ENCODE peak calls at places on chromosomes 7 and 10, in ten cellular contexts. W is aorta, Y is OCI-LY7, J is A549, Q is mammary epithelial cell, D is tibial artery, T is psoas muscle, S is IMR-90, N is colonic mucosa, C is PC-3. V is an unnamed sample.
A peak's percentile ranks its signal among the peaks of the same experiment; 100 is the strongest.

GRCh38 chr10:103776878-103777591 is 78.3 kb downstream of the SH3PXD2A start:
- DNase-seq in C (no peak), Y (no peak), N (no peak), S (peak; percentile 23), W (peak; percentile 90), D (peak; percentile 58), Q (peak; percentile 36), T (peak; percentile 79), J (no peak), V (no peak)

GRCh38 chr7:157392256-157393037 is 55.6 kb downstream of the DNAJB6 start:
- DNase-seq in N (no peak), Q (no peak), C (no peak), D (peak; percentile 2), W (peak; percentile 57), T (no peak), Y (no peak), S (no peak), J (no peak), V (no peak)

GRCh38 chr7:108824840-108825540 is 255.3 kb downstream of the DNAJB9 start:
- DNase-seq in D (no peak), T (peak; percentile 27), Y (no peak), C (peak; percentile 27), J (no peak), Q (peak; percentile 6), W (peak; percentile 75), S (peak; percentile 16), N (no peak), V (peak; percentile 91)

GRCh38 chr7:152406491-152406890 is 29.3 kb downstream of the KMT2C start:
- DNase-seq in Q (no peak), C (no peak), D (no peak), T (no peak), W (no peak), Y (no peak), J (no peak), S (no peak), N (no peak), V (no peak)

GRCh38 chr7:157786375-157787274 is 449.8 kb downstream of the DNAJB6 start:
- DNase-seq in T (no peak), W (peak; percentile 64), D (no peak), N (no peak), S (no peak), C (no peak), Y (no peak), Q (no peak), J (no peak), V (no peak)

GRCh38 chr7:135685306-135686084 is 23.2 kb downstream of the STMP1 start:
- DNase-seq in Y (no peak), S (no peak), Q (no peak), C (no peak), W (no peak), D (no peak), T (no peak), J (no peak), N (no peak), V (no peak)

GRCh38 chr10:72626444-72626754 is 520 bp upstream of the MICU1 start:
- DNase-seq in T (no peak), J (no peak), Y (no peak), D (no peak), W (no peak), N (no peak), C (no peak), Q (no peak), S (no peak), V (no peak)

GRCh38 chr7:108430664-108431063 is 25.6 kb downstream of the NRCAM start:
- DNase-seq in Y (no peak), D (no peak), T (no peak), Q (no peak), S (no peak), C (no peak), J (no peak), W (no peak), N (no peak), V (no peak)

GRCh38 chr7:37430644-37431043 is 18.0 kb downstream of the ELMO1 start:
- DNase-seq in Y (no peak), Q (no peak), N (no peak), S (no peak), C (no peak), W (no peak), D (no peak), J (no peak), T (no peak), V (no peak)

GRCh38 chr10:79444243-79445119 is 943 bp downstream of the ZCCHC24 start:
- DNase-seq in W (peak; percentile 93), N (peak; percentile 55), Q (peak; percentile 47), T (peak; percentile 84), C (peak; percentile 98), Y (peak; percentile 37), J (peak; percentile 74), S (peak; percentile 68), D (peak; percentile 77), V (peak; percentile 66)

GRCh38 chr10:92689663-92690210 is at the start of gene HHEX:
- DNase-seq in Y (peak; percentile 74), T (peak; percentile 59), C (peak; percentile 78), W (peak; percentile 87), Q (peak; percentile 50), S (peak; percentile 76), J (peak; percentile 57), N (peak; percentile 65), D (peak; percentile 54), V (peak; percentile 81)

GRCh38 chr7:23544913-23545354 is 13.2 kb upstream of the TRA2A start:
- DNase-seq in J (no peak), C (peak; percentile 74), W (no peak), N (no peak), S (peak; percentile 44), T (no peak), D (no peak), Y (peak; percentile 63), Q (peak; percentile 39), V (peak; percentile 55)

GRCh38 chr7:27193335-27194001 is 6.4 kb downstream of the HOXA13 start:
- DNase-seq in S (no peak), W (peak; percentile 35), N (peak; percentile 48), Y (no peak), T (no peak), C (peak; percentile 46), D (peak; percentile 14), Q (no peak), J (no peak), V (no peak)

GRCh38 chr10:29585488-29585976 is 49.2 kb downstream of the SVIL start:
- DNase-seq in T (no peak), Y (no peak), D (no peak), W (no peak), C (peak; percentile 44), Q (no peak), J (no peak), S (peak; percentile 28), N (no peak), V (peak; percentile 12)

GRCh38 chr10:1368772-1369171 is 312.6 kb downstream of the WDR37 start:
- DNase-seq in C (peak; percentile 18), T (no peak), D (no peak), N (peak; percentile 40), Q (no peak), J (peak; percentile 64), Y (peak; percentile 58), S (no peak), W (no peak), V (peak; percentile 60)

GRCh38 chr7:116686033-116686432 is 14.0 kb downstream of the MET start:
- DNase-seq in J (no peak), T (no peak), W (no peak), D (no peak), S (no peak), Y (no peak), C (no peak), N (no peak), Q (no peak), V (no peak)

GRCh38 chr7:116686812-116687419 is 14.9 kb downstream of the MET start:
- DNase-seq in D (no peak), J (no peak), Q (no peak), C (no peak), N (peak; percentile 39), W (no peak), S (no peak), Y (no peak), T (no peak), V (no peak)

GRCh38 chr7:116689787-116690186 is 17.8 kb downstream of the MET start:
- DNase-seq in T (no peak), J (no peak), S (no peak), W (no peak), N (no peak), C (peak; percentile 84), D (no peak), Q (peak; percentile 63), Y (peak; percentile 13), V (no peak)

GRCh38 chr7:116691664-116692063 is 19.7 kb downstream of the MET start:
- DNase-seq in S (no peak), T (no peak), N (no peak), W (no peak), C (peak; percentile 69), J (no peak), Y (no peak), D (no peak), Q (no peak), V (no peak)

DNA sequence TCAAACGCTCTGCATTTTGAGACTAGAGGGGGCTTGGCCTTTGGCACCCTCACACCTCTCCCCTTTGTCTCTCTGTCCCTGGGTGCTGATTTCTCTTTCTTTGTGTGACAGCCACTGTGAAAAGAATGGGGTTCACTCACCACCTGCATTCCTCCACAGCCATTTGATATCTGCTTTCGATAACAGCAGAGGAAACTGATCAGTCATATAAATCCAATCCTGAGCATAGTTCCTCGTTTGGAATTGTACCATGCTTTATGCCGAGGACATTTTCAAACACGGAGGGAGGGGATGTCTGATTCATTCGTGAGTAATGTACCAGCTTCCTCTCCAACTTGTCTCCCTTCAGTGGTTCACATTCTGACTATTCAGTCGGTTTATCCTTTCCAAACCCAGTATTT is 15.8 kb downstream of the MET start:
- DNase-seq in C (peak; percentile 88), D (no peak), W (no peak), S (peak; percentile 83), T (no peak), J (peak; percentile 53), N (no peak), Q (peak; percentile 78), Y (no peak), V (peak; percentile 44)
- H3K4me1 ChIP-seq in C (peaks cover 64% of the 10 kb centered on the region), D (no peaks in the 10 kb centered on the region), W (no peaks in the 10 kb centered on the region), S (peaks cover 12% of the 10 kb centered on the region), T (peaks cover 46% of the 10 kb centered on the region), J (peaks cover 73% of the 10 kb centered on the region), N (peaks cover 6% of the 10 kb centered on the region), Q (peaks cover 56% of the 10 kb centered on the region), Y (peaks cover 13% of the 10 kb centered on the region), V (peaks cover 5% of the 10 kb centered on the region)

GRCh38 chr7:25965405-25966123 is 186.4 kb upstream of the NFE2L3 start:
- DNase-seq in Y (no peak), W (no peak), T (no peak), J (no peak), S (no peak), D (no peak), Q (no peak), C (peak; percentile 64), N (peak; percentile 39), V (no peak)
- H3K4me3 ChIP-seq in Y (peak overlapping the region; percentile 52), W (no peak overlapping the region), T (no peak overlapping the region), J (no peak overlapping the region), S (no peak overlapping the region), D (no peak overlapping the region), Q (no peak overlapping the region), C (no peak overlapping the region), N (no peak overlapping the region), V (no peak overlapping the region)

GRCh38 chr7:36037121-36037662 is 115.9 kb upstream of the EEPD1 start:
- DNase-seq in J (peak; percentile 66), S (peak; percentile 74), T (peak; percentile 43), Q (peak; percentile 94), N (peak; percentile 34), C (peak; percentile 99), D (peak; percentile 73), W (no peak), Y (no peak), V (peak; percentile 32)
- H3K27ac ChIP-seq in J (peak overlapping the region; percentile 80), S (no peak overlapping the region), T (peak overlapping the region; percentile 58), Q (peak overlapping the region; percentile 44), N (no peak overlapping the region), C (peak overlapping the region; percentile 100), D (peak overlapping the region; percentile 65), W (peak overlapping the region; percentile 69), Y (no peak overlapping the region), V (no peak overlapping the region)

GRCh38 chr10:12707461-12708185 is 293.9 kb downstream of the CCDC3 start:
- DNase-seq in Q (peak; percentile 78), D (peak; percentile 41), J (peak; percentile 45), W (no peak), Y (peak; percentile 22), C (peak; percentile 79), N (peak; percentile 49), S (peak; percentile 99), T (no peak), V (peak; percentile 70)
- H3K4me1 ChIP-seq in Q (peaks cover 57% of the 10 kb centered on the region), D (no peaks in the 10 kb centered on the region), J (peaks cover 86% of the 10 kb centered on the region), W (peaks cover 4% of the 10 kb centered on the region), Y (no peaks in the 10 kb centered on the region), C (peaks cover 90% of the 10 kb centered on the region), N (peaks cover 17% of the 10 kb centered on the region), S (peaks cover 37% of the 10 kb centered on the region), T (no peaks in the 10 kb centered on the region), V (peaks cover 58% of the 10 kb centered on the region)